ENCODE peak calls at places on chromosomes 7 and 10, in four cellular contexts. S is PC-3, D is right atrium auricular region, A is cardiac muscle cell. H is an unnamed sample.

GRCh38 chr7:12069757-12070156 is 141.3 kb upstream of the TMEM106B start:
- DNase-seq in S (peak; percentile 45), A (no peak), D (no peak), H (no peak)

GRCh38 chr10:74213571-74214162 is 62.6 kb downstream of the ADK start:
- DNase-seq in S (peak; percentile 95), A (peak; percentile 25), D (no peak), H (no peak)

GRCh38 chr10:13684252-13684791 is 97.6 kb downstream of the PRPF18 start:
- DNase-seq in D (peak; percentile 82), S (no peak), A (no peak), H (peak; percentile 11)

GRCh38 chr10:3238115-3238871 is 65.7 kb upstream of the PITRM1 start:
- DNase-seq in S (no peak), A (peak; percentile 30), D (no peak), H (no peak)

GRCh38 chr7:42099076-42099836 is 137.8 kb downstream of the GLI3 start:
- DNase-seq in D (no peak), A (no peak), S (peak; percentile 23), H (no peak)

GRCh38 chr10:29712108-29712507 is 77.3 kb upstream of the SVIL start:
- DNase-seq in D (no peak), A (peak; percentile 76), S (peak; percentile 49), H (no peak)

GRCh38 chr10:27072436-27073114 is 27.7 kb downstream of the ANKRD26 start:
- DNase-seq in A (no peak), S (no peak), D (no peak), H (no peak)

GRCh38 chr7:78002715-78003114 is 204.1 kb downstream of the PHTF2 start:
- DNase-seq in S (no peak), A (no peak), D (no peak), H (no peak)

GRCh38 chr7:138125598-138126111 is 49.4 kb downstream of the AKR1D1 start:
- DNase-seq in A (no peak), S (peak; percentile 79), D (no peak), H (no peak)

GRCh38 chr10:5486852-5487235 is 12.5 kb downstream of the CALML5 start:
- DNase-seq in A (no peak), D (no peak), S (no peak), H (no peak)

GRCh38 chr10:11532329-11532728 is 79.1 kb downstream of the USP6NL start:
- DNase-seq in S (no peak), A (no peak), D (no peak), H (no peak)

GRCh38 chr7:19455508-19456132 is 253.2 kb downstream of the POLR1F start:
- DNase-seq in A (no peak), S (no peak), D (no peak), H (no peak)

GRCh38 chr10:126242352-126243260 is 145.7 kb downstream of the ADAM12 start:
- DNase-seq in D (peak; percentile 67), S (no peak), A (no peak), H (peak; percentile 13)

GRCh38 chr7:132256721-132257212 is 319.5 kb downstream of the PLXNA4 start:
- DNase-seq in A (no peak), S (no peak), D (no peak), H (no peak)

GRCh38 chr7:46191776-46192175 is 270.7 kb upstream of the IGFBP3 start:
- DNase-seq in S (peak; percentile 23), D (no peak), A (no peak), H (no peak)

GRCh38 chr10:76080406-76080805 is 649.0 kb downstream of the LRMDA start:
- DNase-seq in S (peak; percentile 55), D (no peak), A (no peak), H (no peak)

GRCh38 chr7:37488163-37488759 is 39.6 kb upstream of the ELMO1 start:
- DNase-seq in A (no peak), D (no peak), S (no peak), H (no peak)

GRCh38 chr7:157856873-157857577 is 520.2 kb downstream of the DNAJB6 start:
- DNase-seq in A (no peak), S (no peak), D (no peak), H (no peak)

GRCh38 chr10:118870467-118871243 is 115.9 kb upstream of the CACUL1 start:
- DNase-seq in S (peak; percentile 64), D (peak; percentile 66), A (peak; percentile 44), H (no peak)

GRCh38 chr7:155587486-155587885 is 41.1 kb upstream of the CNPY1 start:
- DNase-seq in S (no peak), D (no peak), A (no peak), H (no peak)

GRCh38 chr10:35000936-35001335 is 89.2 kb downstream of the CUL2 start:
- DNase-seq in D (no peak), A (peak; percentile 31), S (no peak), H (no peak)

GRCh38 chr10:88226891-88227290 is 356.2 kb downstream of the RNLS start:
- DNase-seq in S (no peak), D (no peak), A (no peak), H (no peak)

DNA sequence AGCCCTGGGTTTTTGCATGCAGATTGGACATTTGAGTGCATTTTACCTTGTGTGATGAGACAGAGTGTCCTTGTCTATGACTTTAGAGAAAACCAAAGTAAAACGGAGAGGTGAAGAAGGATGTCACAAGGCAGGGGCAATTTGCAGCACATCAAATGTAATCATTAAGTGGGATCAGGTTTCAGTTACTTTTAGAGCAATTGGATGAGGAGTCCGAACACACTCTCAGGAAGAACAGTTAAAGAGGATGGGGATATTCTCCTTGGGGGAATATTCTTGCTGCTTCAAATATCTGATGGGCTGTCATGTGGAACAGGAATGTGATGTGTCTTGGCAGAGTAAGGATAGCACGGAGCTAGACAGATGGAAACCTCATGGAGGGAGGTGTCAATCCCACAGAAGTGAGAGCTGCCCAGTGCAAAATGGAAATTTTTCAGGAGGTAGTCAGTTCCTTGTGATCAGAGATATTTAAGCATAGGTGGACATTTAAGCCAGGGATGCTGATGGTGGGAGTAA is 765 bp downstream of the RAB19 start:
- DNase-seq in S (peak; percentile 5), A (no peak), D (no peak), H (no peak)
- H3K27ac ChIP-seq in S (no peak overlapping the region), A (no peak overlapping the region), D (no peak overlapping the region), H (no peak overlapping the region)

GRCh38 chr7:150481207-150481920 is 30.9 kb downstream of the GIMAP8 start:
- DNase-seq in D (no peak), S (no peak), A (no peak), H (no peak)
- H3K27ac ChIP-seq in D (peak overlapping the region; percentile 13), S (no peak overlapping the region), A (no peak overlapping the region), H (no peak overlapping the region)

DNA sequence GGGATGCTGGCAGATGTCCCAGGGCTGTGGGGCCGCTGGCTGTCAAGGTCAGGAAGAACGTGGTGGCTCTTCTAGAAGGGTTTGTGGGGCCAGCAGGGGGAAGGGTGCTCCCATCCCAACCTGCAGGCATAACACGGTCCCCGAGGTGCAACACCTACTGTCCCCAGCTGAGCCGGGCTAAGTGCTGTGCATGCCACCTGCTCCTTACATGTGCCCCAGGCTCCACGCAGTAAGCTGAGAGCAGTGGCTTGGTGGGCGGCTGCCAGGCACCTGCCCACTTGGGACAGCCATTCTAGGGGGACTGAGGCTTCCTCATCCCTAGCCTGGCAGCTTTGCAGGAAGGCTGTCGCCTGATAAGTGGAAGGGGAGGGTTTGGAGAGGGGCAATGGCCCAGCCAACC is 14.2 kb upstream of the ZNF735 start:
- DNase-seq in D (no peak), A (no peak), S (no peak), H (no peak)
- H3K27ac ChIP-seq in D (no peak overlapping the region), A (no peak overlapping the region), S (no peak overlapping the region), H (no peak overlapping the region)

GRCh38 chr7:84744388-84744787 is 442.5 kb downstream of the SEMA3D start:
- DNase-seq in D (no peak), S (no peak), A (no peak), H (no peak)

GRCh38 chr7:84735021-84735420 is 451.8 kb downstream of the SEMA3D start:
- DNase-seq in S (no peak), A (no peak), D (no peak), H (no peak)

DNA sequence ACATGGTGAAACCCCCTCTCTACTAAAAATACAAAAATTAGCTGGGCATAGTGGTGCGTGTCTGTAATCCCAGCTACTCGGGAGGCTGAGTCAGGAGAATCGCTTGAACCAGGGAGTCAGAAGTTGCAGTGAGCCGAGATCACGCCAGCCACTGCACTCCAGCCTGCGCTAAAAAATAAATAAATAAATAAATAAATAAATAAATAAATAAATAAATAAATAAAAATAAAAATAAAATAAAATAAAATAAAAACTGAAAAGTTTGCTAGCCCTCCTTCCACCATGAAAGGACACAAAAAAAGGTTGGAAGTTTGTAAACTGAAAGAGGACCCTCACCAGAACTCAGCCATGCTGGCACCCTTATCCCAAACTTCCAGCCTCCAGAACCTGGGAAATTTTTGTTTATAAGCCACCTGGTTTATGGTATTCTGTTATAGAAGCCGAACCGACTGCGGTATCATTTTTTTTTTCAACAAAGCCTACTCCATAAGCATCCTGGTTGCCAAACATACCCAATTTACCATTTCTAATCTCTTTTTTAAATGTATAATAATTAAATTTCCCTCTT is 448.2 kb downstream of the SEMA3D start:
- DNase-seq in A (no peak), D (no peak), S (no peak), H (no peak)
- H3K27ac ChIP-seq in A (no peak overlapping the region), D (no peak overlapping the region), S (no peak overlapping the region), H (no peak overlapping the region)

H was measured in caudate nucleus.